ENCODE peak calls at places on chromosomes 1 and 21, in five cellular contexts. I is HCT116, H is brain microvascular endothelial cell, F is NCI-H1417, G is NCI-H146. E is an unnamed sample.

GRCh38 chr1:7223334-7224080 is 438.3 kb downstream of the CAMTA1 start:
- DNase-seq in I (no peak), H (peak; percentile 72), F (no peak), G (peak; percentile 81), E (no peak)

GRCh38 chr21:42685036-42685435 is 31.6 kb downstream of the PDE9A start:
- DNase-seq in I (no peak), H (no peak), F (no peak), G (no peak), E (no peak)

GRCh38 chr1:31795096-31795675 is 20.6 kb downstream of the SPOCD1 start:
- DNase-seq in I (no peak), H (no peak), F (no peak), G (no peak), E (no peak)

GRCh38 chr1:88791192-88791591 is 100.2 kb downstream of the GTF2B start:
- DNase-seq in I (no peak), H (no peak), F (no peak), G (no peak), E (no peak)

GRCh38 chr1:214514032-214514818 is 37.2 kb downstream of the PTPN14 start:
- DNase-seq in I (no peak), H (no peak), F (no peak), G (peak; percentile 40), E (peak; percentile 65)

GRCh38 chr1:227218870-227219578 is 99.3 kb downstream of the CDC42BPA start:
- DNase-seq in I (no peak), H (no peak), F (no peak), G (no peak), E (no peak)

GRCh38 chr1:226360106-226360746 is 47.7 kb downstream of the PARP1 start:
- DNase-seq in I (no peak), H (no peak), F (no peak), G (no peak), E (no peak)

GRCh38 chr1:212062832-212063438 is 27.4 kb downstream of the DTL start:
- DNase-seq in I (peak; percentile 22), H (no peak), F (peak; percentile 12), G (peak; percentile 48), E (peak; percentile 12)